ENCODE peak calls at places on chromosomes 16 and 17, in ten cellular contexts. C is dorsolateral prefrontal cortex; E is GM12878; D is fibroblast of the aortic adventitia; Q is H1; F is heart right ventricle; R is A549; Y is uterus; L is CD8-positive, alpha-beta T cell; W is fibroblast of mammary gland. H is an unnamed sample.

GRCh38 chr17:3556239-3556904 is 1.2 kb downstream of the TRPV3 start:
- DNase-seq in D (no peak), L (no peak), E (no peak), C (no peak), Q (no peak), F (no peak), R (no peak), W (no peak), Y (no peak), H (no peak)

GRCh38 chr16:49543315-49543946 is 169.8 kb downstream of the C16orf78 start:
- DNase-seq in R (no peak), D (no peak), Q (no peak), W (no peak), C (no peak), E (no peak), Y (no peak), F (no peak), L (no peak), H (no peak)

GRCh38 chr17:50946223-50946890 is 80.2 kb upstream of the TOB1 start:
- DNase-seq in L (no peak), Y (no peak), C (peak; percentile 35), Q (no peak), F (no peak), D (no peak), E (no peak), W (no peak), R (no peak), H (no peak)

GRCh38 chr17:34091975-34092374 is 163.1 kb upstream of the CCL2 start:
- DNase-seq in Q (no peak), C (no peak), R (no peak), L (no peak), Y (no peak), W (no peak), E (no peak), F (no peak), D (no peak), H (no peak)

GRCh38 chr16:24520983-24521382 is 18.4 kb upstream of the RBBP6 start:
- DNase-seq in E (no peak), L (no peak), Y (no peak), W (no peak), R (no peak), C (no peak), F (no peak), Q (no peak), D (no peak), H (no peak)

GRCh38 chr16:86062271-86062965 is 163.5 kb downstream of the IRF8 start:
- DNase-seq in R (no peak), Y (no peak), Q (no peak), F (no peak), E (no peak), L (no peak), W (no peak), C (no peak), D (no peak), H (no peak)

GRCh38 chr16:78693496-78693895 is 594.0 kb downstream of the WWOX start:
- DNase-seq in R (no peak), C (no peak), Q (no peak), W (no peak), D (no peak), Y (no peak), E (no peak), F (no peak), L (no peak), H (no peak)

GRCh38 chr17:8821446-8822105 is 22.4 kb upstream of the MFSD6L start:
- DNase-seq in R (no peak), L (no peak), D (no peak), Y (no peak), W (no peak), E (no peak), Q (peak; percentile 22), F (no peak), C (no peak), H (no peak)

GRCh38 chr17:4560837-4561241 is 462 bp upstream of the GGT6 start:
- DNase-seq in Y (no peak), R (no peak), F (no peak), D (peak; percentile 39), L (no peak), W (peak; percentile 42), C (no peak), E (no peak), Q (no peak), H (peak; percentile 43)
- TF ChIP-seq CTCF in Y (no peak), R (no peak), F (no peak), D (no peak), L (no peak), W (peak; percentile 22), C (no peak), E (no peak), Q (peak; percentile 54), H (no peak)

GRCh38 chr16:46883690-46884512 is at the start of gene GPT2:
- DNase-seq in D (peak; percentile 91), Y (peak; percentile 93), W (peak; percentile 90), C (peak; percentile 100), L (peak; percentile 59), Q (peak; percentile 97), R (peak; percentile 80), E (peak; percentile 69), F (peak; percentile 99), H (peak; percentile 96)

GRCh38 chr16:46884513-46885293 is 541 bp downstream of the GPT2 start:
- DNase-seq in D (no peak), L (no peak), E (no peak), R (no peak), Q (no peak), W (no peak), C (peak; percentile 62), Y (no peak), F (no peak), H (no peak)

GRCh38 chr16:46887524-46887854 is 3.3 kb downstream of the GPT2 start:
- DNase-seq in Q (no peak), D (no peak), C (no peak), L (no peak), E (no peak), Y (no peak), W (no peak), R (no peak), F (no peak), H (no peak)

GRCh38 chr16:46886764-46887523 is 2.8 kb downstream of the GPT2 start:
- DNase-seq in C (no peak), E (no peak), D (no peak), L (no peak), R (no peak), Q (no peak), W (no peak), Y (no peak), F (no peak), H (no peak)

DNA sequence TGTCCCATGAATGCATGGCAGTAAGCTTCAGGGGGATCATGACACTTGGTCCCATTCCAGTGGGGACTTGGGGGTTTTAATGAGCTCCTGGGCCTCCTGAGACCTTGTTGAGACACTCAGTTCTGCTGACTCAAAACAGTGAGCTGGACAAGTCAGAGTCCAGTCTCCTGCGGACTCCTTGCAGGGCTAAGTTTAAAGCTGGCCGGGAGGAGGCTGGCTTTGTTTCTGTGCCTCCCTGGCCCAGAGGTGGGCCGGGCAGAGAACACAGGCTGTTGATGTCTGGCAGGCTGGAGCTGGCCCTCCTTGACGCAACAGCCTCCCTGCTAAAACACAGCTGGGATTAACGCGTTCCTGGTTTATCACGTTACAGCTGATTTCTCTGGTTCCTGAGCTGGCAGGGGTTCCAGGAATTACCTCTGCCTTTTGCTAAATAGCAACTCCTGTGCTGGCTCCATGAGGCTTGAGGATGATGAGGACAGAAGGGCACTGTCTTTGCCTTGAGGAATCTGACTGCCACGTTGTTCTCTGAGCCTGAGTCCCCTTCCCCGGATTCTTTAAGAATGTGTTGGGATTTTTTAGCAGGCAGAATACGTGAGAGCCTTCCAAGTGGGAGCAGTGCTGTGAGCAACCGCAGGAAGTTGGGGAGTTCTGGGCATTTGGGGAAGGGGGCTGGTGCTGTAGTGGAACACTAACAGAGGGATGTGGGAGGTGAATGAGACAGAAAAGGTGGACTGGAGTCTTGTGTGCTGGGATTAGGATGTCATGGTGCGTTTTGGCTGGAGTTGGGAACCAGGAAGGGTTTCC is 2.0 kb downstream of the GPT2 start:
- DNase-seq in Y (no peak), R (no peak), W (peak; percentile 70), C (no peak), L (no peak), Q (no peak), E (no peak), D (no peak), F (no peak), H (no peak)
- H3K4me3 ChIP-seq in Y (no peak overlapping the region), R (no peak overlapping the region), W (no peak overlapping the region), C (peak overlapping the region; percentile 86), L (no peak overlapping the region), Q (peak overlapping the region; percentile 32), E (no peak overlapping the region), D (no peak overlapping the region), F (no peak overlapping the region), H (no peak overlapping the region)

DNA sequence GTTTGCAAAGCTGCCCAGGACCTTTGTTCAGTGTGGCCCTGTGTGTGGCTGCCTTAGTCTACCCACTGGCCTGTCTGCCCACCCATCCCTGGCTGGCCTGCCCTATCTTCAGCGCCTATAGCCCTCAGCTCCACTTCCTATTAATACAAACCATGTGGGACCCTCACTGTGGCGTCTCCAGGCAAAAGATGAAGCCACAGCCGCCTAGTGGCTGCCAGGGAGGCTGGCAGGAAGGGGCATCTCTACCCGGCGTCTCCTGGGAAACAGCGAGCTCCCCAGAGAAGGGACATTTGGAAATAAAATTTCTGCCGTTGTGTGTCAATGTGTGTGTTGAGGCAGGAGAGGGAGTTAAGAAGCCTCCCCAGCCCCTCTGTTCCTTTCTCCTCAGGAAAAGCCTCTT is 31.5 kb downstream of the NEUROD2 start:
- DNase-seq in Q (peak; percentile 61), Y (no peak), C (no peak), D (no peak), F (no peak), E (no peak), W (no peak), R (peak; percentile 80), L (no peak), H (peak; percentile 58)
- TF ChIP-seq CTCF in Q (peak; percentile 81), Y (no peak), C (peak; percentile 30), D (peak; percentile 45), F (peak; percentile 30), E (peak; percentile 24), W (peak; percentile 28), R (peak; percentile 45), L (no peak), H (peak; percentile 45)

GRCh38 chr17:16911141-16911937 is 60.6 kb downstream of the TNFRSF13B start:
- DNase-seq in R (no peak), D (no peak), Y (no peak), E (no peak), L (no peak), W (no peak), Q (peak; percentile 20), C (peak; percentile 45), F (no peak), H (no peak)

GRCh38 chr17:16908282-16908681 is 63.6 kb downstream of the TNFRSF13B start:
- DNase-seq in Y (no peak), E (no peak), C (no peak), F (no peak), D (no peak), W (no peak), R (no peak), Q (peak; percentile 19), L (no peak), H (no peak)

GRCh38 chr17:16909887-16910286 is 62.0 kb downstream of the TNFRSF13B start:
- DNase-seq in C (no peak), Y (no peak), W (no peak), Q (peak; percentile 28), F (no peak), E (no peak), R (no peak), L (no peak), D (no peak), H (no peak)

GRCh38 chr17:16910341-16910740 is 61.6 kb downstream of the TNFRSF13B start:
- DNase-seq in E (no peak), Y (no peak), D (no peak), R (no peak), W (no peak), L (no peak), Q (peak; percentile 26), C (peak; percentile 4), F (no peak), H (no peak)

GRCh38 chr17:16909472-16909871 is 62.4 kb downstream of the TNFRSF13B start:
- DNase-seq in F (no peak), C (no peak), L (no peak), R (no peak), Q (peak; percentile 44), E (no peak), Y (no peak), D (no peak), W (no peak), H (no peak)
- H3K4me3 ChIP-seq in F (no peak overlapping the region), C (no peak overlapping the region), L (no peak overlapping the region), R (no peak overlapping the region), Q (no peak overlapping the region), E (no peak overlapping the region), Y (no peak overlapping the region), D (no peak overlapping the region), W (no peak overlapping the region), H (no peak overlapping the region)

H was measured in foreskin fibroblast.